ENCODE peak calls at places on chromosomes 3 and 15, in seven cellular contexts. One of them, this sample, is unnamed.

GRCh38 chr15:26294062-26294689 is 431.0 kb upstream of the ATP10A start:
- DNase-seq in A549: no peak
- DNase-seq in tibial nerve: no peak
- DNase-seq in stomach: no peak
- DNase-seq in ovary: no peak
- DNase-seq in upper lobe of left lung: peak
- DNase-seq in sigmoid colon: no peak
- DNase-seq in this sample: no peak

GRCh38 chr15:76991741-76992645 is 2.9 kb upstream of the PSTPIP1 start:
- DNase-seq in upper lobe of left lung: no peak
- DNase-seq in ovary: no peak
- DNase-seq in tibial nerve: no peak
- DNase-seq in stomach: no peak
- DNase-seq in sigmoid colon: peak
- DNase-seq in A549: no peak
- DNase-seq in this sample: peak

GRCh38 chr3:64152100-64152499 is 73.2 kb downstream of the PRICKLE2 start:
- DNase-seq in A549: peak
- DNase-seq in ovary: no peak
- DNase-seq in tibial nerve: no peak
- DNase-seq in stomach: no peak
- DNase-seq in upper lobe of left lung: no peak
- DNase-seq in sigmoid colon: peak
- DNase-seq in this sample: no peak

GRCh38 chr15:101029971-101030661 is 111.0 kb downstream of the LRRK1 start:
- DNase-seq in tibial nerve: peak
- DNase-seq in upper lobe of left lung: no peak
- DNase-seq in stomach: peak
- DNase-seq in sigmoid colon: peak
- DNase-seq in ovary: peak
- DNase-seq in A549: no peak
- DNase-seq in this sample: peak

GRCh38 chr3:180383332-180384020 is 218.5 kb upstream of the TTC14 start:
- DNase-seq in stomach: no peak
- DNase-seq in upper lobe of left lung: no peak
- DNase-seq in ovary: no peak
- DNase-seq in sigmoid colon: no peak
- DNase-seq in tibial nerve: no peak
- DNase-seq in A549: no peak
- DNase-seq in this sample: no peak

GRCh38 chr3:184609861-184610365 is 48.3 kb downstream of the EPHB3 start:
- DNase-seq in stomach: no peak
- DNase-seq in A549: no peak
- DNase-seq in sigmoid colon: peak
- DNase-seq in tibial nerve: no peak
- DNase-seq in upper lobe of left lung: no peak
- DNase-seq in ovary: no peak
- DNase-seq in this sample: no peak

GRCh38 chr3:4721511-4721911 is 228.4 kb downstream of the ITPR1 start:
- DNase-seq in upper lobe of left lung: no peak
- DNase-seq in tibial nerve: no peak
- DNase-seq in A549: peak
- DNase-seq in ovary: no peak
- DNase-seq in sigmoid colon: no peak
- DNase-seq in stomach: no peak
- DNase-seq in this sample: no peak

GRCh38 chr3:181773921-181774320 is 62.2 kb downstream of the SOX2 start:
- DNase-seq in upper lobe of left lung: no peak
- DNase-seq in sigmoid colon: no peak
- DNase-seq in stomach: no peak
- DNase-seq in tibial nerve: no peak
- DNase-seq in A549: no peak
- DNase-seq in ovary: no peak
- DNase-seq in this sample: no peak

GRCh38 chr15:67095834-67096366 is 30.5 kb downstream of the SMAD3 start:
- DNase-seq in stomach: no peak
- DNase-seq in sigmoid colon: no peak
- DNase-seq in ovary: no peak
- DNase-seq in upper lobe of left lung: no peak
- DNase-seq in A549: no peak
- DNase-seq in tibial nerve: no peak
- DNase-seq in this sample: no peak

GRCh38 chr15:52112203-52112750 is 298 bp downstream of the BCL2L10 start:
- DNase-seq in A549: no peak
- DNase-seq in sigmoid colon: no peak
- DNase-seq in stomach: peak
- DNase-seq in tibial nerve: no peak
- DNase-seq in upper lobe of left lung: peak
- DNase-seq in ovary: no peak
- DNase-seq in this sample: no peak

GRCh38 chr15:95286911-95287769 is 1043.4 kb upstream of the NR2F2 start:
- DNase-seq in A549: no peak
- DNase-seq in tibial nerve: no peak
- DNase-seq in upper lobe of left lung: no peak
- DNase-seq in ovary: peak
- DNase-seq in stomach: no peak
- DNase-seq in sigmoid colon: no peak
- DNase-seq in this sample: no peak

GRCh38 chr3:123528130-123528529 is 56.7 kb downstream of the HACD2 start:
- DNase-seq in tibial nerve: no peak
- DNase-seq in stomach: no peak
- DNase-seq in upper lobe of left lung: no peak
- DNase-seq in A549: no peak
- DNase-seq in sigmoid colon: no peak
- DNase-seq in ovary: no peak
- DNase-seq in this sample: no peak

GRCh38 chr3:197424674-197425484 is 126.5 kb upstream of the DLG1 start:
- DNase-seq in stomach: no peak
- DNase-seq in upper lobe of left lung: no peak
- DNase-seq in tibial nerve: no peak
- DNase-seq in sigmoid colon: no peak
- DNase-seq in A549: no peak
- DNase-seq in ovary: no peak
- DNase-seq in this sample: no peak

GRCh38 chr3:94512876-94513275 is 450.0 kb downstream of the NSUN3 start:
- DNase-seq in sigmoid colon: no peak
- DNase-seq in ovary: no peak
- DNase-seq in tibial nerve: no peak
- DNase-seq in A549: no peak
- DNase-seq in stomach: no peak
- DNase-seq in upper lobe of left lung: no peak
- DNase-seq in this sample: no peak

GRCh38 chr3:181622365-181622764 is 89.4 kb upstream of the SOX2 start:
- DNase-seq in upper lobe of left lung: no peak
- DNase-seq in stomach: no peak
- DNase-seq in sigmoid colon: no peak
- DNase-seq in A549: no peak
- DNase-seq in tibial nerve: no peak
- DNase-seq in ovary: no peak
- DNase-seq in this sample: no peak

GRCh38 chr15:65286069-65286703 is 497 bp downstream of the PARP16 start:
- DNase-seq in ovary: no peak
- DNase-seq in A549: peak
- DNase-seq in stomach: peak
- DNase-seq in upper lobe of left lung: peak
- DNase-seq in tibial nerve: no peak
- DNase-seq in sigmoid colon: no peak
- DNase-seq in this sample: no peak

GRCh38 chr3:38129058-38129457 is 7.9 kb downstream of the ACAA1 start:
- DNase-seq in upper lobe of left lung: no peak
- DNase-seq in tibial nerve: no peak
- DNase-seq in A549: no peak
- DNase-seq in stomach: peak
- DNase-seq in sigmoid colon: no peak
- DNase-seq in ovary: no peak
- DNase-seq in this sample: no peak

GRCh38 chr3:4736284-4736861 is 242.9 kb upstream of the BHLHE40 start:
- DNase-seq in ovary: no peak
- DNase-seq in A549: no peak
- DNase-seq in upper lobe of left lung: peak
- DNase-seq in sigmoid colon: no peak
- DNase-seq in tibial nerve: no peak
- DNase-seq in stomach: peak
- DNase-seq in this sample: no peak

GRCh38 chr3:57910988-57911387 is 97.2 kb upstream of the FLNB start:
- DNase-seq in sigmoid colon: no peak
- DNase-seq in stomach: no peak
- DNase-seq in upper lobe of left lung: no peak
- DNase-seq in ovary: no peak
- DNase-seq in A549: peak
- DNase-seq in tibial nerve: no peak
- DNase-seq in this sample: no peak

DNA sequence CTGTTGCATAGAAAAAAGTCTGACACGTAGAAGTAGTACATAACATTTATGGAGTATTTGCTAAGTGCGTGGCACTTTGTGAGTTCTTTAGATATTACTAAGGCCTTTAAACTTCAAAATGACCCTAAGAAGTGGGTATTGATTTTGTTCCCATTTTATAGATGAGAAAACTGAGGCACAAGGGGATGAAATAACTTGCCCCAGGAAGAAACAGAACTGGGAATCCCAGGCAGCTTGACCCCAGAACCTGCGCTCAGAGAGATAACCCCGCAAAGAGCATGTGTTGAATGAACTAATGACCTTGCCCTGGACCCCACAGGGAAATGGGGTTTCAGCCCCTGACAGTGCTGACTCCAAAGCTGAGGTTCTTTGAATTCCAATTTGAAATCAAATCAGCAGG is 30.5 kb upstream of the CCDC174 start:
- DNase-seq in ovary: no peak
- DNase-seq in A549: no peak
- DNase-seq in stomach: no peak
- DNase-seq in sigmoid colon: no peak
- DNase-seq in tibial nerve: no peak
- DNase-seq in upper lobe of left lung: no peak
- DNase-seq in this sample: no peak
- H3K27ac ChIP-seq in ovary: no peak
- H3K27ac ChIP-seq in A549: no peak
- H3K27ac ChIP-seq in stomach: no peak
- H3K27ac ChIP-seq in sigmoid colon: no peak
- H3K27ac ChIP-seq in tibial nerve: no peak
- H3K27ac ChIP-seq in upper lobe of left lung: no peak
- H3K27ac ChIP-seq in this sample: no peak

GRCh38 chr3:55826097-55826496 is 339.0 kb upstream of the WNT5A start:
- DNase-seq in upper lobe of left lung: no peak
- DNase-seq in tibial nerve: no peak
- DNase-seq in A549: no peak
- DNase-seq in stomach: no peak
- DNase-seq in sigmoid colon: no peak
- DNase-seq in ovary: no peak
- DNase-seq in this sample: no peak

GRCh38 chr3:55823829-55824228 is 336.7 kb upstream of the WNT5A start:
- DNase-seq in stomach: no peak
- DNase-seq in sigmoid colon: no peak
- DNase-seq in upper lobe of left lung: no peak
- DNase-seq in ovary: no peak
- DNase-seq in tibial nerve: no peak
- DNase-seq in A549: no peak
- DNase-seq in this sample: no peak

GRCh38 chr3:55824406-55824805 is 337.3 kb upstream of the WNT5A start:
- DNase-seq in A549: no peak
- DNase-seq in sigmoid colon: no peak
- DNase-seq in upper lobe of left lung: no peak
- DNase-seq in stomach: no peak
- DNase-seq in tibial nerve: no peak
- DNase-seq in ovary: no peak
- DNase-seq in this sample: no peak

GRCh38 chr3:55826731-55827496 is 339.8 kb upstream of the WNT5A start:
- DNase-seq in ovary: no peak
- DNase-seq in sigmoid colon: no peak
- DNase-seq in tibial nerve: no peak
- DNase-seq in A549: no peak
- DNase-seq in stomach: no peak
- DNase-seq in upper lobe of left lung: no peak
- DNase-seq in this sample: no peak

GRCh38 chr3:55828712-55829111 is 341.6 kb upstream of the WNT5A start:
- DNase-seq in sigmoid colon: no peak
- DNase-seq in stomach: no peak
- DNase-seq in ovary: no peak
- DNase-seq in tibial nerve: no peak
- DNase-seq in upper lobe of left lung: no peak
- DNase-seq in A549: no peak
- DNase-seq in this sample: no peak
- TF ChIP-seq EP300 in sigmoid colon: no peak
- TF ChIP-seq EP300 in stomach: no peak
- TF ChIP-seq EP300 in ovary: no peak
- TF ChIP-seq EP300 in tibial nerve: no peak
- TF ChIP-seq EP300 in upper lobe of left lung: no peak
- TF ChIP-seq EP300 in A549: no peak
- TF ChIP-seq EP300 in this sample: no peak

GRCh38 chr15:42584031-42584765 is 8.8 kb downstream of the STARD9 start:
- DNase-seq in stomach: no peak
- DNase-seq in tibial nerve: no peak
- DNase-seq in A549: no peak
- DNase-seq in ovary: no peak
- DNase-seq in upper lobe of left lung: no peak
- DNase-seq in sigmoid colon: no peak
- DNase-seq in this sample: no peak
- H3K27ac ChIP-seq in stomach: peak
- H3K27ac ChIP-seq in tibial nerve: peak
- H3K27ac ChIP-seq in A549: no peak
- H3K27ac ChIP-seq in ovary: no peak
- H3K27ac ChIP-seq in upper lobe of left lung: peak
- H3K27ac ChIP-seq in sigmoid colon: peak
- H3K27ac ChIP-seq in this sample: no peak

GRCh38 chr3:5762506-5762905 is 575.0 kb downstream of the EDEM1 start:
- DNase-seq in upper lobe of left lung: no peak
- DNase-seq in A549: no peak
- DNase-seq in ovary: no peak
- DNase-seq in sigmoid colon: no peak
- DNase-seq in stomach: no peak
- DNase-seq in tibial nerve: no peak
- DNase-seq in this sample: no peak

GRCh38 chr3:5769825-5770224 is 582.3 kb downstream of the EDEM1 start:
- DNase-seq in A549: no peak
- DNase-seq in stomach: no peak
- DNase-seq in sigmoid colon: no peak
- DNase-seq in ovary: no peak
- DNase-seq in tibial nerve: no peak
- DNase-seq in upper lobe of left lung: no peak
- DNase-seq in this sample: no peak

GRCh38 chr3:5766848-5767247 is 579.3 kb downstream of the EDEM1 start:
- DNase-seq in ovary: no peak
- DNase-seq in upper lobe of left lung: no peak
- DNase-seq in A549: no peak
- DNase-seq in stomach: no peak
- DNase-seq in tibial nerve: no peak
- DNase-seq in sigmoid colon: no peak
- DNase-seq in this sample: no peak

GRCh38 chr3:5768546-5768945 is 581.0 kb downstream of the EDEM1 start:
- DNase-seq in sigmoid colon: no peak
- DNase-seq in stomach: no peak
- DNase-seq in tibial nerve: no peak
- DNase-seq in upper lobe of left lung: no peak
- DNase-seq in ovary: no peak
- DNase-seq in A549: no peak
- DNase-seq in this sample: no peak

DNA sequence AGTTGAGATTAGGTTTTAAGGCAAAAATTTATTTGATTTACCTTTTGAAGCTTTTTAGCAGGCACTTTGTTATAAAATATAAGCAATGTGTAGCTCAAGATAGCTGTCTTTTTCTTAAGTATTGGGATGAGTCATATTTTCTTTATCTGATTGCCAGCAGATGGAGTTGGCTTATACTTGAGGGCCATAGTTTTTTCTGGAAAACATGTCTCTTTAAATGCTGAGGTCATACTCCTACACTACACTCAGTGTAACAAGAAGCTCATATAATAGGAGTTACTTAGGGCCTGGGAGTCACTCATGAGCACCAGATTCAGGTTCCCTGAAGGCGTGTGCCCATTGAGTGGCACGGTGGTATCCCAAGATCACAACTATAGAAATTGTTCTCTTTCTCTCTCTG is 579.8 kb downstream of the EDEM1 start:
- DNase-seq in ovary: no peak
- DNase-seq in A549: no peak
- DNase-seq in upper lobe of left lung: no peak
- DNase-seq in sigmoid colon: no peak
- DNase-seq in tibial nerve: no peak
- DNase-seq in stomach: no peak
- DNase-seq in this sample: no peak
- TF ChIP-seq EP300 in ovary: no peak
- TF ChIP-seq EP300 in A549: no peak
- TF ChIP-seq EP300 in upper lobe of left lung: no peak
- TF ChIP-seq EP300 in sigmoid colon: no peak
- TF ChIP-seq EP300 in tibial nerve: no peak
- TF ChIP-seq EP300 in stomach: no peak
- TF ChIP-seq EP300 in this sample: no peak

This sample was measured in suprapubic skin.